ENCODE peak calls at places on chromosome 6, in five cellular contexts. C, Z, E, T and V are unnamed samples.

GRCh38 chr6:1792989-1793388 is 183.3 kb downstream of the FOXC1 start:
- DNase-seq in C (no peak), Z (peak; percentile 45), E (no peak), T (no peak), V (no peak)

GRCh38 chr6:151288711-151289398 is 49.1 kb downstream of the AKAP12 start:
- DNase-seq in C (no peak), Z (no peak), E (no peak), T (no peak), V (no peak)

GRCh38 chr6:106165885-106166485 is 79.8 kb downstream of the PRDM1 start:
- DNase-seq in C (no peak), Z (no peak), E (no peak), T (no peak), V (no peak)

GRCh38 chr6:167726043-167726442 is 100.7 kb upstream of the AFDN start:
- DNase-seq in C (no peak), Z (no peak), E (no peak), T (no peak), V (no peak)

GRCh38 chr6:137119196-137120104 is 54.0 kb downstream of the IL22RA2 start:
- DNase-seq in C (no peak), Z (no peak), E (no peak), T (no peak), V (no peak)

GRCh38 chr6:124819340-124819739 is 142.9 kb upstream of the RNF217 start:
- DNase-seq in C (no peak), Z (no peak), E (no peak), T (no peak), V (no peak)

GRCh38 chr6:22906091-22906549 is 336.8 kb downstream of the HDGFL1 start:
- DNase-seq in C (no peak), Z (peak; percentile 30), E (no peak), T (no peak), V (no peak)

GRCh38 chr6:10033223-10033829 is 381.5 kb downstream of the TFAP2A start:
- DNase-seq in C (no peak), Z (peak; percentile 90), E (no peak), T (no peak), V (no peak)

GRCh38 chr6:36032245-36032644 is 4.6 kb downstream of the MAPK14 start:
- DNase-seq in C (no peak), Z (no peak), E (no peak), T (no peak), V (no peak)

GRCh38 chr6:3222506-3223038 is 4.9 kb downstream of the TUBB2B start:
- DNase-seq in C (no peak), Z (no peak), E (no peak), T (no peak), V (no peak)

GRCh38 chr6:31702421-31702818 is 704 bp downstream of the ABHD16A start:
- DNase-seq in C (no peak), Z (no peak), E (no peak), T (no peak), V (no peak)

GRCh38 chr6:142374090-142374783 is 72.4 kb downstream of the ADGRG6 start:
- DNase-seq in C (no peak), Z (no peak), E (no peak), T (no peak), V (no peak)

GRCh38 chr6:163667372-163668060 is 253.0 kb downstream of the QKI start:
- DNase-seq in C (no peak), Z (no peak), E (no peak), T (no peak), V (no peak)

GRCh38 chr6:105191351-105191750 is 11.5 kb upstream of the POPDC3 start:
- DNase-seq in C (no peak), Z (no peak), E (no peak), T (no peak), V (no peak)

GRCh38 chr6:20711518-20711917 is 177.3 kb downstream of the CDKAL1 start:
- DNase-seq in C (no peak), Z (no peak), E (no peak), T (no peak), V (no peak)

GRCh38 chr6:108746411-108746810 is 101.8 kb upstream of the ARMC2 start:
- DNase-seq in C (no peak), Z (no peak), E (no peak), T (no peak), V (no peak)

GRCh38 chr6:8131265-8131897 is 29.0 kb upstream of the EEF1E1 start:
- DNase-seq in C (no peak), Z (peak; percentile 57), E (no peak), T (no peak), V (no peak)

GRCh38 chr6:130981409-130981808 is 81.6 kb downstream of the EPB41L2 start:
- DNase-seq in C (no peak), Z (no peak), E (no peak), T (no peak), V (no peak)

GRCh38 chr6:167817016-167817415 is 9.7 kb upstream of the AFDN start:
- DNase-seq in C (no peak), Z (no peak), E (no peak), T (no peak), V (no peak)

GRCh38 chr6:4256969-4257368 is 121.6 kb upstream of the ECI2 start:
- DNase-seq in C (no peak), Z (no peak), E (no peak), T (no peak), V (no peak)

GRCh38 chr6:149265945-149266344 is 51.6 kb upstream of the TAB2 start:
- DNase-seq in C (no peak), Z (no peak), E (no peak), T (no peak), V (no peak)

GRCh38 chr6:114785235-114786127 is 442.7 kb upstream of the HS3ST5 start:
- DNase-seq in C (no peak), Z (no peak), E (no peak), T (no peak), V (no peak)

GRCh38 chr6:127976796-127977195 is 75.9 kb upstream of the THEMIS start:
- DNase-seq in C (no peak), Z (no peak), E (no peak), T (no peak), V (no peak)

GRCh38 chr6:151716446-151717047 is 90.9 kb upstream of the ESR1 start:
- DNase-seq in C (no peak), Z (no peak), E (no peak), T (peak; percentile 54), V (no peak)

GRCh38 chr6:12203001-12203400 is 87.2 kb upstream of the EDN1 start:
- DNase-seq in C (no peak), Z (no peak), E (no peak), T (no peak), V (no peak)

GRCh38 chr6:127725821-127726220 is 148.8 kb downstream of the C6orf58 start:
- DNase-seq in C (no peak), Z (no peak), E (no peak), T (no peak), V (no peak)

GRCh38 chr6:156826290-156826955 is 49.2 kb downstream of the ARID1B start:
- DNase-seq in C (no peak), Z (no peak), E (no peak), T (peak; percentile 62), V (no peak)

GRCh38 chr6:32637219-32637880 is at the start of gene HLA-DQA1:
- DNase-seq in C (no peak), Z (no peak), E (no peak), T (no peak), V (no peak)

GRCh38 chr6:139028242-139028657 is 295 bp upstream of the ABRACL start:
- DNase-seq in C (no peak), Z (no peak), E (no peak), T (no peak), V (no peak)

GRCh38 chr6:15662246-15663056 is at the start of gene DTNBP1:
- DNase-seq in C (peak; percentile 69), Z (peak; percentile 7), E (peak; percentile 91), T (peak; percentile 88), V (peak; percentile 73)

GRCh38 chr6:157634566-157634965 is 188.5 kb upstream of the SNX9 start:
- DNase-seq in C (no peak), Z (no peak), E (no peak), T (no peak), V (no peak)

GRCh38 chr6:130366011-130366963 is at the start of gene TMEM200A:
- DNase-seq in C (peak; percentile 13), Z (no peak), E (peak; percentile 45), T (peak; percentile 47), V (peak; percentile 20)

GRCh38 chr6:163948250-163948649 is 533.7 kb downstream of the QKI start:
- DNase-seq in C (no peak), Z (no peak), E (no peak), T (no peak), V (no peak)